ENCODE peak calls at places on chromosomes 2 and 18, in eight cellular contexts. H, A, W, R, D, P, Y and E are unnamed samples.

GRCh38 chr2:183532514-183532913 is 408.3 kb downstream of the NUP35 start:
- DNase-seq in H (no peak), A (no peak), W (no peak), R (no peak), D (no peak), P (no peak), Y (no peak), E (no peak)

GRCh38 chr2:174952607-174953006 is 52.6 kb downstream of the CHN1 start:
- DNase-seq in H (peak; percentile 11), A (no peak), W (no peak), R (no peak), D (no peak), P (no peak), Y (no peak), E (no peak)

GRCh38 chr2:74756356-74756890 is 77.5 kb upstream of the HK2 start:
- DNase-seq in H (peak; percentile 53), A (no peak), W (no peak), R (no peak), D (no peak), P (no peak), Y (no peak), E (no peak)

GRCh38 chr2:207766697-207767460 is 2.8 kb downstream of the FZD5 start:
- DNase-seq in H (no peak), A (no peak), W (no peak), R (no peak), D (no peak), P (no peak), Y (peak; percentile 28), E (no peak)

GRCh38 chr18:10948421-10948820 is 200.9 kb downstream of the PIEZO2 start:
- DNase-seq in H (no peak), A (no peak), W (no peak), R (no peak), D (no peak), P (no peak), Y (no peak), E (no peak)

GRCh38 chr18:10432781-10433180 is 21.7 kb upstream of the APCDD1 start:
- DNase-seq in H (no peak), A (no peak), W (no peak), R (no peak), D (no peak), P (no peak), Y (no peak), E (no peak)

GRCh38 chr2:178874529-178875240 is 67.5 kb upstream of the TTN start:
- DNase-seq in H (no peak), A (no peak), W (no peak), R (peak; percentile 37), D (no peak), P (no peak), Y (peak; percentile 29), E (no peak)

GRCh38 chr2:134327367-134327766 is 73.5 kb downstream of the MGAT5 start:
- DNase-seq in H (no peak), A (no peak), W (no peak), R (no peak), D (no peak), P (no peak), Y (no peak), E (no peak)

GRCh38 chr2:240567872-240568677 is at the start of gene RNPEPL1:
- DNase-seq in H (peak; percentile 60), A (peak; percentile 62), W (no peak), R (peak; percentile 39), D (peak; percentile 46), P (no peak), Y (peak; percentile 50), E (no peak)

GRCh38 chr2:19256239-19256638 is 102.2 kb downstream of the OSR1 start:
- DNase-seq in H (no peak), A (no peak), W (peak; percentile 13), R (no peak), D (no peak), P (no peak), Y (no peak), E (no peak)

DNA sequence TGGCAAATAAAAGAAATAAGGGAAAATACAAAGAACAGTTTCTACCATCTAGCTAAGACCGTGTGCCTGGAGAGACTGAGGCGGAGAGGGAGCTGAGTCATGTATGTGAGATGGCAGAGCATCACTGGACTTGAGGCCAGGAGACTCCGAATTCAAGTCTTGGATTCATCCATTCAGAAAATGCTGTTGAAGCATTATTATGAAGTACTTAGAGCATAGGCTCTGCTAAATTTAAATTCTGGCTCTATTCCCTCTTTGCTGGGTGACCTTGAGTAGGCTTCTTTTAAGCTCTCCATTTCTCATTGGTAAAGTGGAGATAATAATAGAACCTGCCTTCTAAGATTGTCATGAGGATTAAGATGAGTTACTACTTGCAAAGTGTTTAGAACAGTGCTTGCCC is 34.7 kb downstream of the NPHP1 start:
- DNase-seq in H (no peak), A (no peak), W (no peak), R (no peak), D (no peak), P (no peak), Y (no peak), E (no peak)
- TF ChIP-seq CTCF in H (no peak), A (no peak), W (no peak), R (no peak), D (no peak), P (no peak), Y (no peak), E (no peak)

GRCh38 chr2:191150451-191151314 is at the start of gene STAT4:
- DNase-seq in H (peak; percentile 49), A (no peak), W (peak; percentile 57), R (peak; percentile 20), D (peak; percentile 33), P (peak; percentile 43), Y (peak; percentile 34), E (no peak)
- TF ChIP-seq POLR2A in H (no peak), A (no peak), W (no peak), R (no peak), D (no peak), P (peak; percentile 5), Y (peak; percentile 40), E (no peak)

GRCh38 chr18:7447629-7448028 is 119.5 kb upstream of the PTPRM start:
- DNase-seq in H (no peak), A (no peak), W (no peak), R (no peak), D (no peak), P (no peak), Y (no peak), E (no peak)

GRCh38 chr18:7457276-7457675 is 109.8 kb upstream of the PTPRM start:
- DNase-seq in H (no peak), A (no peak), W (no peak), R (no peak), D (no peak), P (no peak), Y (no peak), E (no peak)

GRCh38 chr18:7454429-7454828 is 112.7 kb upstream of the PTPRM start:
- DNase-seq in H (no peak), A (no peak), W (no peak), R (no peak), D (no peak), P (no peak), Y (no peak), E (no peak)

DNA sequence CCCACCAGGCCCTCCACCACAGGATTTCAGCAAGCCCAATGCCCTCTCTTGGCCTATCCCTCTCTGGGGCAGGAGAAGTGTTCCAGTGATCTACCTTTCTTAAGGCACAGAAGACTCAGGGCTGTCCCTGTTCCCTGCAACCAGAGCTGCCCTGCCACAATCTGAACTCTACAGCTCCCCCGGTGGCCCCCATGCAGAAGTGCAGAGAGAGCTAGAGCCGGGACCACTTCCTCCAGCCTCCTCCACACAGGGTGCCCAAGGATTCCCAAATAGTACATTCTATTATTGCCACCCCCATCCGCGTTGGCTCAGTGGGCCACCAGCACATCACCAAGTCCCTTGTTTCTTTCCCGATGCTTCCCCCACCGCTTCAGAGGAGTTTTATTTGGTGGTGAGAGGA is 114.8 kb upstream of the PTPRM start:
- DNase-seq in H (peak; percentile 26), A (peak; percentile 60), W (peak; percentile 1), R (no peak), D (peak; percentile 37), P (peak; percentile 50), Y (peak; percentile 29), E (no peak)
- TF ChIP-seq CTCF in H (peak; percentile 79), A (peak; percentile 46), W (peak; percentile 57), R (no peak), D (peak; percentile 45), P (peak; percentile 36), Y (peak; percentile 52), E (no peak)

GRCh38 chr2:66446178-66446860 is 11.4 kb downstream of the MEIS1 start:
- DNase-seq in H (no peak), A (no peak), W (no peak), R (peak; percentile 63), D (peak; percentile 76), P (no peak), Y (peak; percentile 71), E (no peak)
- TF ChIP-seq POLR2A in H (no peak), A (no peak), W (no peak), R (no peak), D (no peak), P (no peak), Y (peak; percentile 56), E (no peak)

DNA sequence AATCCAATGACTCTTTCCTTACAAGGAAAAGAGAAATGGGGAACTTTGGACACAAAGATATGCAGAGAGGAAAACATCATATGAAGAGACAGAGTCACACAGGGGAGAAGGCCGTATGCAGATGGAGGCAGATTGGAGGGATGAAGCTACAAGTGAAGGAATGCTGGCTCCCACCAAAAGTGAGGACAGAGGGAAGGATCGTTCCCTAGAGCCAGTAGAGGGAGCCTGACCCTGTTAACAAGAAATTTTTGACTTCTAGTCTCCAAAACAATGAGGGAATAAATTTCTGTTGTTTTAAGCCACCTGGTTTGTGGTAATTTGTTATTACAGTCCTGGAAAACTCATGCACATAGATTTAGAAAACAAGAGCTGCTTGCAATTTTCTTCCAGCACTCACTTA is 169.3 kb downstream of the PMAIP1 start:
- DNase-seq in H (no peak), A (no peak), W (no peak), R (no peak), D (no peak), P (no peak), Y (no peak), E (no peak)
- TF ChIP-seq CTCF in H (no peak), A (no peak), W (peak; percentile 37), R (no peak), D (no peak), P (no peak), Y (no peak), E (no peak)

GRCh38 chr2:101518470-101519172 is 43.7 kb upstream of the RFX8 start:
- DNase-seq in H (peak; percentile 54), A (peak; percentile 36), W (peak; percentile 40), R (peak; percentile 47), D (peak; percentile 33), P (peak; percentile 29), Y (peak; percentile 56), E (no peak)

GRCh38 chr2:101517753-101518152 is 42.8 kb upstream of the RFX8 start:
- DNase-seq in H (peak; percentile 63), A (no peak), W (no peak), R (no peak), D (no peak), P (peak; percentile 16), Y (no peak), E (no peak)

GRCh38 chr2:101515512-101515911 is 40.6 kb upstream of the RFX8 start:
- DNase-seq in H (no peak), A (no peak), W (no peak), R (peak; percentile 49), D (peak; percentile 31), P (no peak), Y (no peak), E (no peak)

GRCh38 chr2:101516349-101516748 is 41.4 kb upstream of the RFX8 start:
- DNase-seq in H (no peak), A (no peak), W (no peak), R (no peak), D (no peak), P (no peak), Y (no peak), E (no peak)

GRCh38 chr2:101516833-101517690 is 42.1 kb upstream of the RFX8 start:
- DNase-seq in H (peak; percentile 98), A (no peak), W (peak; percentile 41), R (no peak), D (no peak), P (peak; percentile 41), Y (no peak), E (no peak)
- TF ChIP-seq POLR2A in H (no peak), A (no peak), W (no peak), R (no peak), D (no peak), P (no peak), Y (no peak), E (no peak)